ENCODE peak calls at places on chromosomes 12 and 14, in four cellular contexts. M is EH, U is gastrocnemius medialis, Q is AG08396. H is an unnamed sample.
A peak's percentile ranks its signal among the peaks of the same experiment; 100 is the strongest.

GRCh38 chr14:51939727-51940126 is 49.6 kb upstream of the RTRAF start:
- DNase-seq in M (no peak), U (no peak), Q (no peak), H (peak; percentile 5)

GRCh38 chr14:59277659-59278058 is 89.2 kb downstream of the DAAM1 start:
- DNase-seq in M (no peak), U (no peak), Q (no peak), H (no peak)

GRCh38 chr14:55348766-55349453 is 62.7 kb downstream of the ATG14 start:
- DNase-seq in M (no peak), U (no peak), Q (no peak), H (no peak)

GRCh38 chr12:49489720-49490119 is 49.1 kb upstream of the KCNH3 start:
- DNase-seq in M (peak; percentile 79), U (no peak), Q (no peak), H (peak; percentile 92)

GRCh38 chr14:68232643-68233055 is 413.1 kb downstream of the RAD51B start:
- DNase-seq in M (peak; percentile 99), U (peak; percentile 57), Q (peak; percentile 67), H (peak; percentile 100)

GRCh38 chr14:40630471-40630870 is 976.2 kb upstream of the LRFN5 start:
- DNase-seq in M (no peak), U (no peak), Q (no peak), H (no peak)

GRCh38 chr12:98401427-98401826 is 114.0 kb upstream of the TMPO start:
- DNase-seq in M (no peak), U (no peak), Q (no peak), H (no peak)

GRCh38 chr12:89950421-89950820 is 241.8 kb upstream of the ATP2B1 start:
- DNase-seq in M (no peak), U (no peak), Q (no peak), H (peak; percentile 7)

GRCh38 chr14:54891471-54892245 is 11.0 kb downstream of the GCH1 start:
- DNase-seq in M (no peak), U (no peak), Q (no peak), H (no peak)

GRCh38 chr12:122085006-122085405 is 6.5 kb downstream of the MLXIP start:
- DNase-seq in M (no peak), U (peak; percentile 23), Q (no peak), H (no peak)

GRCh38 chr12:132257206-132257954 is 72.0 kb downstream of the GALNT9 start:
- DNase-seq in M (no peak), U (no peak), Q (no peak), H (no peak)

GRCh38 chr14:47211263-47211662 is 464.1 kb downstream of the MDGA2 start:
- DNase-seq in M (no peak), U (no peak), Q (no peak), H (no peak)

GRCh38 chr12:54478270-54478669 is 4.9 kb upstream of the GTSF1 start:
- DNase-seq in M (no peak), U (no peak), Q (no peak), H (no peak)

GRCh38 chr14:60945984-60946383 is 34.9 kb downstream of the TRMT5 start:
- DNase-seq in M (no peak), U (no peak), Q (no peak), H (peak; percentile 10)